ENCODE peak calls at places on chromosome 1, in eight cellular contexts. Z is HT1080; S is upper lobe of right lung; D is ELR; A is Calu3; T is cardiac muscle cell; H is naive B cell; I is activated naive CD8-positive, alpha-beta T cell treated with anti-CD3 and anti-CD28 coated beads for 36 hours. L is an unnamed sample.

GRCh38 chr1:75233302-75233929 is 99.2 kb downstream of the LHX8 start:
- DNase-seq in A (peak), H (no peak), S (no peak), T (peak), I (no peak), Z (peak), D (peak), L (peak)

GRCh38 chr1:47680815-47681475 is 243.1 kb downstream of the FOXD2 start:
- DNase-seq in H (no peak), D (no peak), T (no peak), I (no peak), A (no peak), Z (no peak), S (no peak), L (no peak)

GRCh38 chr1:117970251-117970650 is 40.7 kb downstream of the WDR3 start:
- DNase-seq in A (no peak), I (no peak), Z (no peak), S (no peak), T (no peak), H (no peak), D (no peak), L (no peak)

GRCh38 chr1:207026177-207026576 is 6.4 kb downstream of the C1orf116 start:
- DNase-seq in A (no peak), Z (peak), T (no peak), I (no peak), H (no peak), D (peak), S (no peak), L (peak)

GRCh38 chr1:41313661-41314131 is 47.5 kb upstream of the FOXO6 start:
- DNase-seq in Z (no peak), H (no peak), T (peak), A (no peak), D (peak), S (no peak), I (peak), L (peak)

GRCh38 chr1:1230656-1231399 is 973 bp downstream of the SDF4 start:
- DNase-seq in D (peak), Z (peak), T (peak), I (no peak), H (no peak), S (no peak), A (no peak), L (peak)

GRCh38 chr1:17434591-17434990 is 4.9 kb downstream of the RCC2 start:
- DNase-seq in T (no peak), D (no peak), Z (no peak), H (no peak), S (no peak), A (no peak), I (no peak), L (no peak)

GRCh38 chr1:209844695-209845404 is 17.1 kb downstream of the UTP25 start:
- DNase-seq in T (peak), H (no peak), I (no peak), Z (no peak), A (no peak), S (no peak), D (no peak), L (no peak)

GRCh38 chr1:91596474-91596873 is 95.8 kb downstream of the CDC7 start:
- DNase-seq in D (peak), A (no peak), Z (peak), I (no peak), T (peak), H (no peak), S (no peak), L (no peak)

GRCh38 chr1:12174789-12175455 is 8.1 kb downstream of the TNFRSF1B start:
- DNase-seq in H (no peak), I (no peak), A (no peak), T (peak), S (no peak), Z (no peak), D (no peak), L (no peak)

GRCh38 chr1:171221665-171222591 is 26.4 kb upstream of the FMO1 start:
- DNase-seq in H (no peak), S (no peak), T (peak), I (no peak), A (no peak), Z (no peak), D (peak), L (no peak)

GRCh38 chr1:33248244-33248643 is 8.0 kb upstream of the ZNF362 start:
- DNase-seq in T (no peak), D (peak), A (no peak), Z (no peak), H (no peak), S (no peak), I (no peak), L (no peak)

GRCh38 chr1:24557711-24558121 is 1.8 kb downstream of the NCMAP start:
- DNase-seq in Z (no peak), T (no peak), H (no peak), S (peak), A (no peak), I (no peak), D (no peak), L (no peak)

L was measured in SK-MEL-5.